ENCODE peak calls at places on chromosome 16, in six cellular contexts. O is GM13976, J is PC-3, I is heart left ventricle, C is astrocyte of the spinal cord, B is lung. K is an unnamed sample.

GRCh38 chr16:81639931-81640680 is 139.0 kb upstream of the PLCG2 start:
- DNase-seq in O (no peak), C (no peak), J (no peak), I (no peak), B (no peak), K (no peak)

GRCh38 chr16:27238016-27238587 is 30.5 kb downstream of the NSMCE1 start:
- DNase-seq in O (peak; percentile 37), C (no peak), I (no peak), B (no peak), J (no peak), K (peak; percentile 79)

GRCh38 chr16:3983081-3983520 is 102.6 kb upstream of the CREBBP start:
- DNase-seq in C (peak; percentile 56), J (peak; percentile 75), B (peak; percentile 47), O (peak; percentile 85), I (peak; percentile 70), K (peak; percentile 64)

GRCh38 chr16:63461248-63461841 is 1425.1 kb upstream of the CDH8 start:
- DNase-seq in J (peak; percentile 59), C (peak; percentile 56), O (no peak), I (no peak), B (no peak), K (no peak)

GRCh38 chr16:380837-381787 is 666 bp downstream of the PGAP6 start:
- DNase-seq in C (no peak), I (no peak), J (no peak), O (peak; percentile 54), B (no peak), K (no peak)

GRCh38 chr16:78816499-78817441 is 717.3 kb downstream of the WWOX start:
- DNase-seq in O (no peak), J (no peak), B (no peak), C (no peak), I (no peak), K (no peak)

GRCh38 chr16:88560722-88561484 is 9.3 kb upstream of the ZC3H18 start:
- DNase-seq in O (no peak), J (peak; percentile 50), I (no peak), C (peak; percentile 20), B (no peak), K (peak; percentile 52)

GRCh38 chr16:12896562-12896961 is 4.8 kb upstream of the SHISA9 start:
- DNase-seq in O (peak; percentile 27), J (peak; percentile 50), C (peak; percentile 8), I (no peak), B (no peak), K (no peak)

GRCh38 chr16:1060416-1061340 is 11.9 kb upstream of the SSTR5 start:
- DNase-seq in I (no peak), C (no peak), B (no peak), J (no peak), O (no peak), K (no peak)

GRCh38 chr16:27625050-27625697 is 75.2 kb downstream of the KATNIP start:
- DNase-seq in C (peak; percentile 10), B (no peak), J (no peak), O (no peak), I (no peak), K (no peak)

GRCh38 chr16:75924397-75924796 is 198.1 kb upstream of the CPHXL start:
- DNase-seq in I (no peak), J (no peak), C (no peak), B (no peak), O (no peak), K (no peak)

GRCh38 chr16:29312835-29313558 is 93.5 kb downstream of the NPIPB11 start:
- DNase-seq in C (peak; percentile 24), J (no peak), O (no peak), B (no peak), I (no peak), K (no peak)

GRCh38 chr16:87586201-87586782 is 16.0 kb upstream of the JPH3 start:
- DNase-seq in O (no peak), B (no peak), J (peak; percentile 53), I (no peak), C (no peak), K (no peak)

GRCh38 chr16:86231321-86231995 is 278.9 kb upstream of the FOXF1 start:
- DNase-seq in I (no peak), C (no peak), O (no peak), J (no peak), B (no peak), K (no peak)

GRCh38 chr16:12362482-12363458 is 386.2 kb downstream of the SNX29 start:
- DNase-seq in C (peak; percentile 22), J (no peak), I (peak; percentile 74), B (no peak), O (no peak), K (no peak)

GRCh38 chr16:10767127-10767526 is 23.5 kb downstream of the NUBP1 start:
- DNase-seq in J (no peak), B (no peak), O (no peak), I (no peak), C (no peak), K (no peak)

GRCh38 chr16:4548124-4548523 is 8.0 kb upstream of the C16orf96 start:
- DNase-seq in C (no peak), J (no peak), O (no peak), B (no peak), I (no peak), K (no peak)

GRCh38 chr16:49464877-49465504 is 91.4 kb downstream of the C16orf78 start:
- DNase-seq in C (no peak), I (peak; percentile 22), J (no peak), B (peak; percentile 19), O (peak; percentile 65), K (peak; percentile 26)

GRCh38 chr16:11386054-11386680 is 40.9 kb downstream of the RMI2 start:
- DNase-seq in C (no peak), O (peak; percentile 42), I (no peak), J (no peak), B (no peak), K (peak; percentile 49)

GRCh38 chr16:81832801-81833547 is 53.9 kb downstream of the PLCG2 start:
- DNase-seq in B (no peak), C (no peak), J (no peak), I (no peak), O (no peak), K (no peak)

GRCh38 chr16:20938426-20938825 is 37.9 kb downstream of the LYRM1 start:
- DNase-seq in J (peak; percentile 74), B (no peak), C (peak; percentile 52), O (no peak), I (no peak), K (peak; percentile 32)

GRCh38 chr16:27618140-27618539 is 68.2 kb downstream of the KATNIP start:
- DNase-seq in C (no peak), I (no peak), O (no peak), B (no peak), J (no peak), K (no peak)

GRCh38 chr16:17386229-17386628 is 84.5 kb downstream of the XYLT1 start:
- DNase-seq in J (no peak), C (no peak), I (no peak), B (no peak), O (no peak), K (no peak)

GRCh38 chr16:78641463-78641862 is 542.0 kb downstream of the WWOX start:
- DNase-seq in C (no peak), J (no peak), I (no peak), O (no peak), B (no peak), K (no peak)

GRCh38 chr16:48999034-48999433 is 282.6 kb downstream of the CBLN1 start:
- DNase-seq in O (no peak), C (no peak), I (no peak), B (no peak), J (no peak), K (no peak)

GRCh38 chr16:48526058-48526957 is 83.7 kb downstream of the N4BP1 start:
- DNase-seq in I (no peak), C (no peak), B (no peak), J (peak; percentile 81), O (peak; percentile 79), K (peak; percentile 64)

GRCh38 chr16:50478021-50478772 is 70.0 kb upstream of the NKD1 start:
- DNase-seq in C (no peak), J (no peak), I (no peak), B (no peak), O (no peak), K (no peak)

GRCh38 chr16:79163666-79164377 is 436.7 kb downstream of the MAF start:
- DNase-seq in J (no peak), B (no peak), I (peak; percentile 37), C (no peak), O (no peak), K (peak; percentile 12)

GRCh38 chr16:61957075-61957474 is 79.2 kb downstream of the CDH8 start:
- DNase-seq in O (no peak), I (no peak), B (no peak), J (no peak), C (no peak), K (no peak)

GRCh38 chr16:15776572-15776971 is 80.3 kb downstream of the MYH11 start:
- DNase-seq in O (no peak), C (no peak), I (no peak), B (no peak), J (no peak), K (no peak)
- TF ChIP-seq CTCF in O (no peak), C (no peak), I (no peak), B (no peak), J (no peak), K (no peak)

DNA sequence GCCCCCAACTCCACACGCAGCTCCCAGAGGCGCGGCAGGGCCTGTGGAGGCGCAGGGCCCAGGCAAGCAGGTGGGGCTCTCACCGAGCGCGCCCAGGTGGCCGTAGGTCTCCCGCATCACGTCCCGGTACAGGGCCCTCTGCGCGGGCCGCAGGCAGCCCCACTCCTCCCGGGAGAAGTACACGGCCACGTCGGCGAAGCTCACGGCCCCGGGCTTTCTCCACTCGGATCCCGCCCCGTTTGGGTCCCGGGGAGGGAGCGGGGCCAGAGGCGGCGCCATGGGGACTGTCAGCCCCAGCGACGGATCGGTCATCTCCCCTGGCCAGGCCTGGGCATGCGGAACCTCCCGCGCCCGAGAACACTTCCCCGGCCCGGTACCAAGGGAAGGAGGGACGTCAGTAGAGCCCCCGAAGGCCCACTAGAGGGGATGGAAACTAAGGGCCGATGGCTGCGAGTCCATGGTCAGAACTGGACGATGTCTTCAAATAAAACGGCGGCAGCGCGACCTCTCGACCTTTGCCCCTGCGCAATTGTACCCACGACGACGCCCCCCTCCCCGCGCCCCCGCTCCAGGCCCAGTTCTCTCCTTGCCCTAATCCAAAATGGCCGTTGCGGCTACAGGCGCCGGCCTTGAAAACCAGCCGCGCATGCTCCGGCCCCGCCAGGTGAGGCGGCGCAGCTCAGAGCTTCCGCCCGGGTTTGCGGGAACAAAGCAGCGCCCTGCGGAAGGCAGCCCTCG is at the start of gene ZNF747:
- DNase-seq in C (peak; percentile 83), B (peak; percentile 92), O (peak; percentile 93), J (peak; percentile 82), I (peak; percentile 96), K (peak; percentile 94)
- TF ChIP-seq CTCF in C (no peak), B (peak; percentile 0), O (no peak), J (no peak), I (no peak), K (no peak)

GRCh38 chr16:66324785-66325184 is 41.7 kb upstream of the CDH5 start:
- DNase-seq in J (peak; percentile 49), O (no peak), B (no peak), I (no peak), C (no peak), K (peak; percentile 7)
- TF ChIP-seq CTCF in J (peak; percentile 43), O (no peak), B (no peak), I (no peak), C (peak; percentile 30), K (no peak)

DNA sequence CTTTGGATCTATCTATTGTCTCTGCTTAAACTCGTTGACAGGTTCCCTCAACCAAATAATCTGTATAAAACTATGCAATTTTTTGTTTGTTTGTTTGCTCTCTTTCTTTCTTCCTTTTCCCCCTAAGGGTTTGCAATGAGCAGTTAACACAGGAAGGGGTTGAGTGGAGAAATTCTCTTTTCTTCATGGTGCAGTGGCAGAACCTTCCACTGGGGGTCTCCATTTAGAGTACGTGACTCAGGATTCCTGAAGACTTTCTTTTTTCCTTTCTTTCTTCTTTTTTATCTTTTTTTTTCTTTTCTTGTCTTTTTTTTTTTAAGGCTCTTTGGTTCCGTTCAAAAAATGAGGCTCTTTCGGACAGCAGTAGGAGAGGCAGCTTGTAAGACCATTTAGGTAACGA is 19.5 kb upstream of the RBFOX1 start:
- DNase-seq in B (no peak), O (no peak), J (peak; percentile 6), I (no peak), C (no peak), K (no peak)
- TF ChIP-seq CTCF in B (no peak), O (no peak), J (peak; percentile 29), I (peak; percentile 36), C (peak; percentile 27), K (no peak)